ENCODE peak calls at places on chromosomes 16 and 17, in eight cellular contexts. One of them, this sample, is unnamed.

GRCh38 chr16:28042856-28043255 is 20.7 kb downstream of the GSG1L start:
- DNase-seq in effector CD4-positive, alpha-beta T cell: no peak
- DNase-seq in amniotic stem cell: no peak
- DNase-seq in WTC11: no peak
- DNase-seq in activated T-cell treated with anti-CD3 and anti-CD28 coated beads, Interleukin-2, amount 50 U/mL, for 1 hour: no peak
- DNase-seq in CD8-positive, alpha-beta T cell: no peak
- DNase-seq in left cardiac atrium: no peak
- DNase-seq in nucleus accumbens: no peak
- DNase-seq in this sample: no peak

GRCh38 chr17:59652119-59652518 is 32.4 kb downstream of the CLTC start:
- DNase-seq in left cardiac atrium: no peak
- DNase-seq in CD8-positive, alpha-beta T cell: no peak
- DNase-seq in activated T-cell treated with anti-CD3 and anti-CD28 coated beads, Interleukin-2, amount 50 U/mL, for 1 hour: no peak
- DNase-seq in amniotic stem cell: peak; percentile 26
- DNase-seq in WTC11: no peak
- DNase-seq in effector CD4-positive, alpha-beta T cell: no peak
- DNase-seq in nucleus accumbens: no peak
- DNase-seq in this sample: peak; percentile 84

GRCh38 chr16:54414671-54415070 is 128.1 kb upstream of the IRX3 start:
- DNase-seq in nucleus accumbens: no peak
- DNase-seq in activated T-cell treated with anti-CD3 and anti-CD28 coated beads, Interleukin-2, amount 50 U/mL, for 1 hour: no peak
- DNase-seq in effector CD4-positive, alpha-beta T cell: no peak
- DNase-seq in CD8-positive, alpha-beta T cell: no peak
- DNase-seq in WTC11: no peak
- DNase-seq in amniotic stem cell: no peak
- DNase-seq in left cardiac atrium: no peak
- DNase-seq in this sample: no peak

GRCh38 chr17:83122834-83123233 is 43.4 kb downstream of the METRNL start:
- DNase-seq in amniotic stem cell: no peak
- DNase-seq in nucleus accumbens: no peak
- DNase-seq in effector CD4-positive, alpha-beta T cell: no peak
- DNase-seq in left cardiac atrium: no peak
- DNase-seq in activated T-cell treated with anti-CD3 and anti-CD28 coated beads, Interleukin-2, amount 50 U/mL, for 1 hour: no peak
- DNase-seq in WTC11: no peak
- DNase-seq in CD8-positive, alpha-beta T cell: no peak
- DNase-seq in this sample: no peak

GRCh38 chr16:68445458-68445857 is 2.9 kb downstream of the SMPD3 start:
- DNase-seq in CD8-positive, alpha-beta T cell: no peak
- DNase-seq in left cardiac atrium: no peak
- DNase-seq in activated T-cell treated with anti-CD3 and anti-CD28 coated beads, Interleukin-2, amount 50 U/mL, for 1 hour: no peak
- DNase-seq in WTC11: peak; percentile 82
- DNase-seq in effector CD4-positive, alpha-beta T cell: no peak
- DNase-seq in nucleus accumbens: peak; percentile 35
- DNase-seq in amniotic stem cell: no peak
- DNase-seq in this sample: no peak

GRCh38 chr17:75830168-75831031 is 13.8 kb downstream of the UNC13D start:
- DNase-seq in CD8-positive, alpha-beta T cell: peak; percentile 54
- DNase-seq in activated T-cell treated with anti-CD3 and anti-CD28 coated beads, Interleukin-2, amount 50 U/mL, for 1 hour: peak; percentile 57
- DNase-seq in left cardiac atrium: peak; percentile 39
- DNase-seq in effector CD4-positive, alpha-beta T cell: no peak
- DNase-seq in nucleus accumbens: no peak
- DNase-seq in WTC11: peak; percentile 85
- DNase-seq in amniotic stem cell: no peak
- DNase-seq in this sample: no peak

GRCh38 chr16:74226361-74226979 is 70.1 kb upstream of the PSMD7 start:
- DNase-seq in left cardiac atrium: no peak
- DNase-seq in CD8-positive, alpha-beta T cell: no peak
- DNase-seq in amniotic stem cell: no peak
- DNase-seq in activated T-cell treated with anti-CD3 and anti-CD28 coated beads, Interleukin-2, amount 50 U/mL, for 1 hour: no peak
- DNase-seq in WTC11: no peak
- DNase-seq in nucleus accumbens: no peak
- DNase-seq in effector CD4-positive, alpha-beta T cell: no peak
- DNase-seq in this sample: peak; percentile 14

GRCh38 chr17:62562656-62563055 is 64.8 kb upstream of the MRC2 start:
- DNase-seq in WTC11: no peak
- DNase-seq in activated T-cell treated with anti-CD3 and anti-CD28 coated beads, Interleukin-2, amount 50 U/mL, for 1 hour: no peak
- DNase-seq in nucleus accumbens: no peak
- DNase-seq in amniotic stem cell: no peak
- DNase-seq in left cardiac atrium: no peak
- DNase-seq in effector CD4-positive, alpha-beta T cell: no peak
- DNase-seq in CD8-positive, alpha-beta T cell: no peak
- DNase-seq in this sample: peak; percentile 33

GRCh38 chr17:967122-967521 is 12.5 kb downstream of the NXN start:
- DNase-seq in effector CD4-positive, alpha-beta T cell: no peak
- DNase-seq in nucleus accumbens: no peak
- DNase-seq in CD8-positive, alpha-beta T cell: no peak
- DNase-seq in WTC11: no peak
- DNase-seq in amniotic stem cell: no peak
- DNase-seq in activated T-cell treated with anti-CD3 and anti-CD28 coated beads, Interleukin-2, amount 50 U/mL, for 1 hour: no peak
- DNase-seq in left cardiac atrium: no peak
- DNase-seq in this sample: no peak

GRCh38 chr17:10790491-10791401 is 13.2 kb downstream of the TMEM238L start:
- DNase-seq in nucleus accumbens: no peak
- DNase-seq in activated T-cell treated with anti-CD3 and anti-CD28 coated beads, Interleukin-2, amount 50 U/mL, for 1 hour: no peak
- DNase-seq in effector CD4-positive, alpha-beta T cell: no peak
- DNase-seq in CD8-positive, alpha-beta T cell: no peak
- DNase-seq in left cardiac atrium: no peak
- DNase-seq in amniotic stem cell: no peak
- DNase-seq in WTC11: no peak
- DNase-seq in this sample: no peak

GRCh38 chr17:35119370-35120185 is at the start of gene RAD51D:
- DNase-seq in CD8-positive, alpha-beta T cell: peak; percentile 84
- DNase-seq in nucleus accumbens: peak; percentile 75
- DNase-seq in amniotic stem cell: peak; percentile 39
- DNase-seq in effector CD4-positive, alpha-beta T cell: peak; percentile 68
- DNase-seq in activated T-cell treated with anti-CD3 and anti-CD28 coated beads, Interleukin-2, amount 50 U/mL, for 1 hour: peak; percentile 88
- DNase-seq in WTC11: peak; percentile 82
- DNase-seq in left cardiac atrium: peak; percentile 73
- DNase-seq in this sample: no peak

This sample was measured in HS-5.